ENCODE peak calls at places on chromosomes 12 and 14, in seven cellular contexts. U is fibroblast of pulmonary artery, A is astrocyte of the spinal cord, V is esophagus squamous epithelium, C is epithelial cell of esophagus, J is neural crest cell, E is foreskin keratinocyte. G is an unnamed sample.

GRCh38 chr12:121678721-121679300 is 9.4 kb upstream of the MORN3 start:
- DNase-seq in U (no peak), A (no peak), V (no peak), C (no peak), J (no peak), E (no peak), G (no peak)

GRCh38 chr14:45426685-45427282 is 173.8 kb upstream of the MIS18BP1 start:
- DNase-seq in U (peak), A (peak), V (no peak), C (peak), J (no peak), E (peak), G (no peak)

GRCh38 chr14:100902792-100903191 is 730 bp downstream of the RTL1 start:
- DNase-seq in U (no peak), A (no peak), V (no peak), C (no peak), J (no peak), E (no peak), G (no peak)

GRCh38 chr14:55333785-55334485 is 62.7 kb downstream of the FBXO34 start:
- DNase-seq in U (no peak), A (peak), V (no peak), C (peak), J (no peak), E (no peak), G (no peak)

GRCh38 chr12:116291218-116291617 is 13.7 kb upstream of the MED13L start:
- DNase-seq in U (no peak), A (no peak), V (no peak), C (no peak), J (no peak), E (no peak), G (no peak)

GRCh38 chr12:27515671-27516070 is 8.3 kb upstream of the PPFIBP1 start:
- DNase-seq in U (no peak), A (no peak), V (no peak), C (no peak), J (no peak), E (peak), G (no peak)

GRCh38 chr14:104985675-104986486 is at the start of gene CLBA1:
- DNase-seq in U (peak), A (peak), V (no peak), C (peak), J (peak), E (peak), G (peak)

GRCh38 chr14:56120091-56120632 is 2.0 kb downstream of the PELI2 start:
- DNase-seq in U (peak), A (peak), V (no peak), C (no peak), J (no peak), E (no peak), G (no peak)

GRCh38 chr12:121184425-121184824 is 25.5 kb upstream of the P2RX4 start:
- DNase-seq in U (no peak), A (no peak), V (no peak), C (peak), J (no peak), E (peak), G (no peak)

DNA sequence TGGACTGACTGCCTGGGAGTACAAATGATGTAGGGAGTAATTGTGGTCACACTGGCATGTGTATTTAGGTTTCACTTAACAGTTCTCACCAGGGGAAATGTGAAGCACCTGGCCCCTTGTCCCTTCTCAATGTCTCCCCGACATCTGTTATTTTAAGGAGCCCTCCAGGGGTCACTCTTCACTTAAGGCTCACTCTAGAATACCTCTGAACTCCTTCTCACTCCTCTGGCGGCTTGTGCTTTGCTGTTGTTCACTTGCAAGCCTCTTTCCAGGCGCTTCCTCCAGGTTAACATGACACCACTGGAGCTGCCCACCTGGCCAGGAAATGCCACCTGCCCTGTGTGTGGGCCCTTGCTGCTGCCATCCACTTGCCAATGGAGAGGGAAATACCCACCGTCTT is 56.5 kb upstream of the GZMB start:
- DNase-seq in U (no peak), A (no peak), V (no peak), C (no peak), J (no peak), E (no peak), G (no peak)
- TF ChIP-seq CTCF in U (no peak), A (no peak), V (no peak), C (no peak), J (no peak), E (no peak), G (peak)

GRCh38 chr12:51871126-51871525 is 16.8 kb upstream of the ANKRD33 start:
- DNase-seq in U (no peak), A (no peak), V (no peak), C (no peak), J (no peak), E (no peak), G (no peak)
- TF ChIP-seq CTCF in U (no peak), A (no peak), V (no peak), C (no peak), J (no peak), E (no peak), G (no peak)

GRCh38 chr14:76964695-76965094 is 63.8 kb downstream of the IRF2BPL start:
- DNase-seq in U (no peak), A (no peak), V (no peak), C (no peak), J (no peak), E (no peak), G (no peak)

GRCh38 chr14:76966535-76966934 is 62.0 kb downstream of the IRF2BPL start:
- DNase-seq in U (no peak), A (no peak), V (no peak), C (no peak), J (no peak), E (no peak), G (no peak)

GRCh38 chr14:76967788-76968187 is 60.7 kb downstream of the IRF2BPL start:
- DNase-seq in U (no peak), A (no peak), V (no peak), C (no peak), J (no peak), E (no peak), G (no peak)

GRCh38 chr14:76965232-76965631 is 63.3 kb downstream of the IRF2BPL start:
- DNase-seq in U (no peak), A (no peak), V (no peak), C (no peak), J (no peak), E (no peak), G (no peak)

DNA sequence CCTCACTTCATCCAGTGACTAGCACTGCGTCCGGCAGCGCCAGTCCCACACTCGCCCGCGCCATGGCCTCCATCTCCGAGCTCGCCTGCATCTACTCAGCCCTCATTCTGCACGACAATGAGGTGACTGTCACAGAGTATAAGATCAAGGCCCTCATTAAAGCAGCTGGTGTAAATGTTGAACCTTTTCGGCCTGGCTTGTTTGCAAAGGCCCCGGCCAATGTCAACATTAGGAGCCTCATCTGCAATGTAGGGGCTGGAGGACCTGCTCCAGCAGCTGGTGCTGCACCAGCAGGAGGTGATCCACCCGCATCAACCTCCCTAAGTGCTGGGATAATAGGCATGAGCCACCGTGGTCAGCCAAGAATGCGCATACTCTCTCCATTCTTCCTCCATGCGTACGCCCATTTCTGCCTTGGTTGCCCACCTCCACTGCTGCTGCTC is 59.9 kb downstream of the IRF2BPL start:
- DNase-seq in U (no peak), A (peak), V (no peak), C (no peak), J (no peak), E (no peak), G (no peak)
- TF ChIP-seq CTCF in U (no peak), A (no peak), V (no peak), C (no peak), J (no peak), E (no peak), G (no peak)

GRCh38 chr12:32918890-32919791 is 22.6 kb upstream of the PKP2 start:
- DNase-seq in U (peak), A (peak), V (no peak), C (peak), J (no peak), E (peak), G (no peak)
- TF ChIP-seq CTCF in U (peak), A (peak), V (peak), C (peak), J (peak), E (peak), G (no peak)

DNA sequence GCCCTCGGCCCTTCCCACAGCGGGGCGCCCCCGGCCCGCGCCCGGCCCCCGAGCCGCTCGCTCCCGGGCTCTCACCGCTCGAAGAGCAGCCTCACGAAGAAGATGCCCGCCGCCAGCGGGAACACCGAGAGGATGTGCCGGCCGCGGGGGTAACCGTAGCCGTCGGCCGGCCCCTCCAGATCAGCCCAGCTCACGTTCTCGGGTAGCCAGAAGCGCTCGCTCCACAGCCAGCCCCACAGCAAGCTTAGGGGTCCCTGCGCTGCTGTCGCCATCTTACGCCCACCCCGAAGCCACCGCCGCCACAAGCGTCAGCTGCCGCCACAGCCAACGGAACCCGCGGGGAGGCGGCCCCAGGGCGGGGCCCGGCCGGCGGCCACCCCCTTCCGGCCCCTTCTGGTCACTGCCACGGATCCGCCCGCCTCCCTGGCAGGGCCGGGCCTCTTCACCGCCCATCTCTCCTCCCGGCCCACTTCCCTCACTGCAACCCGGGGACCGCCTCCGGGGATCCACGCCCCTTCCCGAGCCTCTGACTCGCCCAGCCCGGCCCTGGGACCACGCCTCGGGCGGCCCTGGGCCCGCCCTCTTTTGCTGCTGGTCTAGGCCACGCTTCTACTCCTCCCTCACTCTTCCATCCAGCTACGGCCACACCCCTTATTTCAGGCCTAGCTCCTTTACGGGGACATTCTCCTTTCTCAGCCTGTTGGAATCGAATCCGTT is at the start of gene CERS5:
- DNase-seq in U (peak), A (peak), V (peak), C (peak), J (peak), E (peak), G (peak)
- TF ChIP-seq CTCF in U (no peak), A (no peak), V (peak), C (no peak), J (peak), E (peak), G (no peak)

GRCh38 chr14:53325176-53325806 is 172.2 kb upstream of the DDHD1 start:
- DNase-seq in U (peak), A (no peak), V (no peak), C (peak), J (no peak), E (peak), G (no peak)
- TF ChIP-seq CTCF in U (peak), A (peak), V (no peak), C (no peak), J (no peak), E (peak), G (no peak)

GRCh38 chr12:52395761-52396434 is 10.2 kb downstream of the KRT82 start:
- DNase-seq in U (peak), A (no peak), V (no peak), C (peak), J (no peak), E (no peak), G (no peak)
- TF ChIP-seq CTCF in U (peak), A (peak), V (no peak), C (peak), J (peak), E (peak), G (no peak)

GRCh38 chr14:89243765-89244164 is 173.3 kb downstream of the FOXN3 start:
- DNase-seq in U (no peak), A (no peak), V (no peak), C (no peak), J (no peak), E (no peak), G (no peak)

GRCh38 chr14:89242871-89243270 is 174.2 kb downstream of the FOXN3 start:
- DNase-seq in U (no peak), A (no peak), V (no peak), C (no peak), J (no peak), E (no peak), G (no peak)

GRCh38 chr14:89241265-89241664 is 175.8 kb downstream of the FOXN3 start:
- DNase-seq in U (no peak), A (no peak), V (no peak), C (no peak), J (no peak), E (no peak), G (no peak)

GRCh38 chr14:89243286-89243685 is 173.7 kb downstream of the FOXN3 start:
- DNase-seq in U (no peak), A (no peak), V (no peak), C (no peak), J (no peak), E (no peak), G (no peak)

GRCh38 chr14:89241934-89242670 is 174.9 kb downstream of the FOXN3 start:
- DNase-seq in U (no peak), A (no peak), V (no peak), C (no peak), J (no peak), E (no peak), G (no peak)
- TF ChIP-seq CTCF in U (no peak), A (no peak), V (no peak), C (no peak), J (no peak), E (peak), G (no peak)

DNA sequence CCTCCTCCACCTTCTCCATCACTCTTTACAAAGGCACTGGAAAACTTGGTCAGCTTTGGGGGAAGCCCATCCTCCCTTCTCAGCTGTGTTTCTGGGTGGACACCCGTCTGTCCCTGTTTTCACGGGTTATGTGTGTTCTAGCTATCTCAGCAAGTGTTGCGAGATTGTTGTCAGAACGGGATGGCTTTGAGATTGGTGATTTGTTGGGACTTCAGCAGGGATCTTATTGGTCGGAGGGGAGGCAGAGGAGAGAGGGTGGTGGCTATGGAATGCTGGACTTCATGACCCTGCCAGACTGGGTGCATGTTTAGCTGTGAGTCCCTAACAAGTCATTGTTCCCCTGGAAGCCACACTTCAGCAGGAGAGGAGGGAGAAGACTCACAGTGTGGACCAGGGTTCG is 2.1 kb downstream of the USP5 start:
- DNase-seq in U (no peak), A (no peak), V (no peak), C (no peak), J (no peak), E (no peak), G (no peak)
- TF ChIP-seq CTCF in U (no peak), A (no peak), V (no peak), C (no peak), J (no peak), E (no peak), G (no peak)

DNA sequence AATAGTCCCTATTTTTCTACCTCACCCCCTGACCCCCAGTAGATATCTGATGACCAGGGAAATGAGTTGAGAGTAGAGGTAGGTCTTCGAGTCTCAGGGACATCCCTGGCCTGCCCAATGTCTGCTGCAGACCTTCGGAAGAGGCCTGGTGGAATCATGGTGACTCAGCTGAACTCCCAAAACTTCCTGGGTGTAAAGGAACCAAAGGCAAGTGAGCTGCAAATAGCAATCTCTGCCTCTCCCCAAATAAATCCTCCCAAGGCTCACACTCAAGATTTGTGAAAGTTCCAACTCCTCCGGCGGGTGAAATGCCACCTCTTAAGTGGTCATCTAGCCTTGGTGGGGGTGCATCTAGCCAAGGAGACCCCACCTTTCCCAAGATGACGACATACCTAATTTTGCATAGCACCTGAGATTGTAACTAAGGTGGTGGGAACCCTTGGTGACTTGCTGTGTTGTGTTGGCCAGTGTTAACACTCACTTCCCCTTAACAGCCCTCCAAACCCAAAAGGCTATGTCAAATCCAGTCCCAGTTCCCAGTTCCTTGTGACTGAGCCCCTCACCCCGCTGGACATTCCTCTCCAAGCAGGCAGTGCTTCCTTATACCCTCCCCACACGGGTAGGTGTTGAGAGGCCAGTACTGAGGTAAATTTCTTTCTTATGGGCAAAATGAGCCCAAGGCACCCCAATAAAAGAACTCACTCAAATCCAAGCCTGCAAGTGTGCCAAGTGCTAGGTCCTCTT is 6.2 kb downstream of the ZFP36L1 start:
- DNase-seq in U (peak), A (peak), V (no peak), C (peak), J (no peak), E (peak), G (no peak)
- TF ChIP-seq CTCF in U (no peak), A (no peak), V (no peak), C (no peak), J (no peak), E (no peak), G (no peak)

G was measured in natural killer cell.